ENCODE peak calls at places on chromosomes 16 and 17, in nine cellular contexts. H, E, R, Z, N, C, M, P and F are unnamed samples. For H3K36me3, the result is how much of the 10 kb centered on the place peaks cover.

GRCh38 chr17:6474906-6475305 is 30.7 kb downstream of the PIMREG start:
- DNase-seq in H (no peak), P (no peak), N (no peak), Z (no peak), R (no peak), C (no peak), M (no peak), E (no peak), F (no peak)

GRCh38 chr17:41082565-41083136 is 1.3 kb upstream of the KRTAP4-7 start:
- DNase-seq in E (no peak), R (peak), Z (no peak), C (no peak), H (no peak), M (no peak), N (no peak), P (no peak), F (no peak)

GRCh38 chr16:85083051-85083639 is 29.1 kb downstream of the CIBAR2 start:
- DNase-seq in E (no peak), H (no peak), R (no peak), N (no peak), M (no peak), P (no peak), C (no peak), Z (no peak), F (no peak)

GRCh38 chr16:75260856-75261589 is 9.6 kb upstream of the BCAR1 start:
- DNase-seq in P (no peak), N (no peak), M (no peak), H (no peak), R (no peak), E (no peak), Z (no peak), C (no peak), F (no peak)

GRCh38 chr16:82061861-82062525 is 26.9 kb downstream of the HSD17B2 start:
- DNase-seq in R (peak), C (no peak), H (no peak), M (peak), Z (no peak), E (no peak), P (no peak), N (no peak), F (no peak)

GRCh38 chr17:78379134-78379497 is 667 bp downstream of the PGS1 start:
- DNase-seq in Z (no peak), P (no peak), E (no peak), R (peak), C (no peak), M (peak), N (no peak), H (no peak), F (no peak)

GRCh38 chr17:27552467-27552779 is 78.6 kb upstream of the LGALS9 start:
- DNase-seq in M (no peak), C (no peak), R (peak), N (no peak), H (no peak), Z (no peak), E (peak), P (no peak), F (no peak)

GRCh38 chr16:88376053-88376834 is 6.5 kb upstream of the ZNF469 start:
- DNase-seq in E (no peak), N (no peak), P (no peak), Z (no peak), M (no peak), H (no peak), R (no peak), C (no peak), F (no peak)

GRCh38 chr17:3012926-3013581 is 50.4 kb downstream of the OR1D5 start:
- DNase-seq in E (peak), P (peak), N (peak), Z (peak), H (peak), R (peak), M (peak), C (peak), F (no peak)

GRCh38 chr17:78747479-78747878 is 34.6 kb downstream of the CYTH1 start:
- DNase-seq in R (no peak), E (no peak), H (no peak), Z (no peak), P (no peak), C (no peak), M (no peak), N (no peak), F (no peak)

GRCh38 chr16:89575247-89576172 is at the start of gene CPNE7:
- DNase-seq in N (no peak), M (no peak), H (no peak), C (no peak), E (no peak), P (no peak), R (no peak), Z (no peak), F (no peak)

GRCh38 chr16:23557779-23558330 is 328 bp downstream of the UBFD1 start:
- DNase-seq in P (no peak), M (peak), Z (no peak), N (peak), H (peak), E (no peak), C (no peak), R (no peak), F (no peak)

GRCh38 chr16:89911375-89911774 is 7.3 kb upstream of the MC1R start:
- DNase-seq in Z (no peak), C (no peak), M (no peak), E (no peak), H (no peak), R (no peak), N (no peak), P (no peak), F (no peak)

GRCh38 chr16:11297492-11298142 is 16.5 kb upstream of the PRM1 start:
- DNase-seq in N (peak), E (peak), P (peak), C (peak), M (peak), R (no peak), Z (peak), H (peak), F (peak)

GRCh38 chr16:13866073-13866472 is 53.9 kb upstream of the ERCC4 start:
- DNase-seq in R (peak), M (peak), P (peak), H (peak), N (peak), E (peak), Z (peak), C (peak), F (no peak)

DNA sequence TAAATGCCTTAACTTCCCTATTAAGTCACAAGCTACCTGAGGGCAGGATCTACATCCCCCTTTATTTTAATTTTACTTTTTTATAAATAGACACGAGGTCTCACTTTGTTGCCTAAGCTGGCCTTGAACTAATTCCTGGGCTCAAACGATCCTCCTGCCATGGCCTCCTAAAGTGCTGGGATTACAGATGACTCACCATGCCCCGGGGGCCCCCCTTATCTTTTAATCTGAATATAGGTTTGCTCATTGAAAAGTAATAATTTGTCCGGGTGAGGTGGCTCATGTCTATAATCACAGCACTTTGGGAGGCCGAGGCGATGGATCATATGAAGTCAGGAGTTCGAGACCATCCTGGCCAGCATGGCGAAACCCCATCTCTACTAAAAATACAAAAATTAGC is 14.2 kb downstream of the ETV4 start:
- DNase-seq in R (peak), Z (no peak), P (no peak), E (no peak), N (no peak), C (no peak), M (no peak), H (no peak), F (no peak)
- H3K36me3 ChIP-seq in R (under half), Z (under half), P (under half), E (under half), N (under half), C (under half), M (under half), H (under half), F (under half)

GRCh38 chr17:81967244-81967532 is 6.2 kb upstream of the NOTUM start:
- DNase-seq in R (no peak), M (no peak), P (no peak), Z (no peak), E (no peak), H (no peak), C (no peak), N (no peak), F (no peak)
- TF ChIP-seq CTCF in R (no peak), M (no peak), P (no peak), Z (no peak), E (no peak), H (no peak), C (no peak), N (no peak), F (no peak)

DNA sequence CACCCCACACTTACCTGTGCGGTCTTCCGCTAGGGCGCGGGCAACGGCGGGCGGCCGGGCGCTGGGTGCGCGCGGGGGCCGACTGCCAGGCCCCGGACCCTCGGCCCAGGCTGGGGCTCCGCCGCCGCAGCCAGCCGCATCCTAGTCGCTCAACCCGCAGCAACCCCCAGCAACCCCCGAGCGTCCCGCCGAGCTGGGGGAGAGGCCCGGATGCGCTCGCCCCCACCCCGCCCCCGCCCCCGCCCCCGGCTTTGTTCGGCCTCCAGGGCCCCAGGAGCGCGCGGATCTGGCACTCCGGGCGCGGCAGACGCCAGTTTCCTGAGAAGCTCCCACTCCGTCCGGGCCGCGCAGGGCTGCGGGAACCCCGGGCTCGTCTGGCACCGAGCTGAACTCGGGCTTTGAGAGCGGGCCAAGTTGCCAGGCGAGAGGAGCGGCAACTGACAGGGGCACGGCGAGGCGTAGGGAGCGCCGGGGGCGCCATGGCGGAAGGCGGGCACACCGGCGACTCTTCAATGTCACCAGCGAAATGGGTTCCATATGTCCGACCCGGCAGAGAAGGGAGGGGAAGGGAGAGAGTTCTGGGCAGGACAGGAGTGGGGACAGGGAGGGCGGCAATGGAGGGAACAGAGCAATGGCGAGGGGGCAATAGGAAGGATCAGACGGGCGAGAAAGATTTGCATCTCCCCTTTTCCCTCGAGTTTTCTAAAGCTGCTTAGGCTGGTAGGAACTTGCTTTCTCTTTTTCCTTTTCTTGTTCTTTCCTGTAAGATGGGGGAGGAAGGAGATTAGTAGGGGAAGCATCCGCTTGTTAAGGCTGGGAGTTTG is 13.7 kb downstream of the HOXB4 start:
- DNase-seq in M (no peak), P (no peak), E (no peak), H (no peak), Z (no peak), N (no peak), C (no peak), R (no peak), F (no peak)
- H3K4me3 ChIP-seq in M (peak), P (peak), E (no peak), H (peak), Z (peak), N (peak), C (peak), R (no peak), F (no peak)

GRCh38 chr16:57991551-57992059 is 8.9 kb downstream of the ZNF319 start:
- DNase-seq in R (no peak), E (no peak), M (no peak), H (no peak), P (no peak), C (no peak), N (no peak), Z (no peak), F (no peak)

GRCh38 chr16:57993897-57994296 is 6.6 kb downstream of the ZNF319 start:
- DNase-seq in R (no peak), Z (no peak), C (no peak), N (no peak), H (no peak), E (no peak), P (no peak), M (no peak), F (no peak)

GRCh38 chr16:57993452-57993851 is 7.0 kb downstream of the ZNF319 start:
- DNase-seq in N (no peak), M (no peak), C (no peak), R (no peak), E (peak), P (no peak), H (no peak), Z (no peak), F (no peak)

GRCh38 chr16:57994361-57994760 is 6.1 kb downstream of the ZNF319 start:
- DNase-seq in E (no peak), Z (no peak), H (no peak), R (no peak), C (no peak), M (no peak), N (no peak), P (no peak), F (no peak)

GRCh38 chr16:57992084-57992483 is 8.4 kb downstream of the ZNF319 start:
- DNase-seq in M (no peak), E (no peak), N (no peak), C (no peak), Z (no peak), R (no peak), P (no peak), H (no peak), F (no peak)
- H3K36me3 ChIP-seq in M (under half), E (under half), N (under half), C (under half), Z (under half), R (under half), P (under half), H (under half), F (under half)

GRCh38 chr17:63621229-63621683 is 961 bp upstream of the MAP3K3 start:
- DNase-seq in H (no peak), R (no peak), N (no peak), Z (no peak), E (no peak), C (no peak), M (no peak), P (no peak), F (no peak)

GRCh38 chr17:63622571-63623390 is 564 bp downstream of the MAP3K3 start:
- DNase-seq in N (peak), R (peak), P (peak), C (peak), E (peak), M (peak), Z (peak), H (peak), F (no peak)

GRCh38 chr17:63623786-63624185 is 1.6 kb downstream of the MAP3K3 start:
- DNase-seq in H (no peak), C (no peak), E (no peak), P (no peak), N (no peak), Z (no peak), R (no peak), M (no peak), F (no peak)

GRCh38 chr17:63626551-63627228 is 4.5 kb downstream of the MAP3K3 start:
- DNase-seq in C (no peak), H (no peak), N (no peak), M (no peak), R (peak), E (no peak), P (no peak), Z (no peak), F (no peak)

GRCh38 chr17:63621684-63622570 is at the start of gene MAP3K3:
- DNase-seq in H (peak), M (peak), C (peak), R (peak), E (peak), P (peak), N (peak), Z (peak), F (peak)
- TF ChIP-seq CTCF in H (peak), M (peak), C (peak), R (no peak), E (no peak), P (no peak), N (no peak), Z (peak), F (peak)

GRCh38 chr17:31391496-31391949 is at the start of gene RAB11FIP4:
- DNase-seq in H (no peak), M (no peak), E (no peak), P (peak), Z (no peak), C (no peak), R (no peak), N (no peak), F (no peak)
- H3K4me3 ChIP-seq in H (peak), M (peak), E (no peak), P (peak), Z (peak), C (peak), R (no peak), N (peak), F (peak)

GRCh38 chr16:22356930-22357634 is 17.3 kb downstream of the CDR2 start:
- DNase-seq in M (peak), E (no peak), Z (no peak), H (no peak), N (no peak), R (no peak), C (no peak), P (no peak), F (no peak)

GRCh38 chr16:22360963-22361659 is 13.3 kb downstream of the CDR2 start:
- DNase-seq in E (no peak), P (no peak), C (no peak), R (no peak), H (no peak), Z (no peak), N (no peak), M (no peak), F (no peak)

GRCh38 chr16:22358000-22358399 is 16.4 kb downstream of the CDR2 start:
- DNase-seq in N (no peak), M (no peak), C (no peak), Z (no peak), H (no peak), P (no peak), E (no peak), R (no peak), F (no peak)

GRCh38 chr16:22357635-22357971 is 16.8 kb downstream of the CDR2 start:
- DNase-seq in H (no peak), M (no peak), Z (no peak), C (no peak), P (no peak), R (no peak), E (no peak), N (no peak), F (no peak)

GRCh38 chr16:22359679-22360078 is 14.7 kb downstream of the CDR2 start:
- DNase-seq in M (no peak), H (no peak), N (no peak), R (no peak), Z (no peak), C (no peak), E (no peak), P (no peak), F (no peak)
- H3K36me3 ChIP-seq in M (under half), H (under half), N (under half), R (under half), Z (under half), C (under half), E (under half), P (under half), F (under half)